ENCODE peak calls at places on chromosomes 7 and 10, in ten cellular contexts. A is Peyer's patch; X is CD4-positive, alpha-beta T cell; B is non-pigmented ciliary epithelial cell; G is LoVo; E is cardiac muscle cell; Q is fibroblast of lung; H is CD8-positive, alpha-beta memory T cell; J is A549; O is activated T-cell treated with anti-CD3 and anti-CD28 coated beads, Interleukin-2, amount 50 U/mL, for 72 hours. R is an unnamed sample.
A peak's percentile ranks its signal among the peaks of the same experiment; 100 is the strongest.

GRCh38 chr10:62577666-62578291 is 203.6 kb downstream of the ZNF365 start:
- DNase-seq in G (no peak), O (no peak), B (no peak), X (no peak), J (no peak), Q (peak; percentile 93), H (no peak), E (no peak), A (no peak), R (no peak)

GRCh38 chr7:152899004-152899403 is 139.5 kb downstream of the ACTR3B start:
- DNase-seq in A (no peak), E (no peak), J (no peak), O (no peak), B (no peak), Q (no peak), X (no peak), G (no peak), H (no peak), R (no peak)

GRCh38 chr10:5943536-5943935 is 33.8 kb downstream of the IL15RA start:
- DNase-seq in H (no peak), A (no peak), B (no peak), E (peak; percentile 62), X (no peak), O (no peak), G (no peak), Q (peak; percentile 68), J (no peak), R (no peak)

GRCh38 chr7:159112136-159113011 is 32.3 kb downstream of the VIPR2 start:
- DNase-seq in X (no peak), H (no peak), Q (no peak), J (no peak), O (no peak), B (no peak), G (no peak), E (no peak), A (no peak), R (no peak)

GRCh38 chr7:82247814-82248433 is 195.7 kb downstream of the CACNA2D1 start:
- DNase-seq in J (peak; percentile 38), O (no peak), A (no peak), B (no peak), E (peak; percentile 32), G (peak; percentile 14), H (no peak), Q (peak; percentile 6), X (no peak), R (no peak)

GRCh38 chr7:131157530-131158243 is 170.0 kb upstream of the MKLN1 start:
- DNase-seq in X (no peak), Q (peak; percentile 44), E (peak; percentile 86), B (no peak), J (peak; percentile 55), O (no peak), A (no peak), H (no peak), G (no peak), R (no peak)

GRCh38 chr10:71564221-71564820 is 155.3 kb downstream of the C10orf105 start:
- DNase-seq in H (no peak), G (no peak), X (no peak), J (no peak), A (no peak), E (no peak), O (no peak), Q (no peak), B (no peak), R (no peak)

GRCh38 chr7:141671705-141672496 is 30.1 kb downstream of the DENND11 start:
- DNase-seq in Q (no peak), X (no peak), A (no peak), O (no peak), H (no peak), J (no peak), B (no peak), G (no peak), E (no peak), R (no peak)

GRCh38 chr10:125084191-125085186 is 75.9 kb downstream of the CTBP2 start:
- DNase-seq in X (no peak), E (peak; percentile 89), A (no peak), G (no peak), H (no peak), J (peak; percentile 93), Q (peak; percentile 95), B (peak; percentile 83), O (no peak), R (no peak)

GRCh38 chr7:23863209-23863798 is 153.3 kb downstream of the STK31 start:
- DNase-seq in G (peak; percentile 55), Q (peak; percentile 33), J (peak; percentile 55), H (no peak), A (no peak), X (no peak), B (peak; percentile 26), E (peak; percentile 56), O (peak; percentile 2), R (no peak)

GRCh38 chr7:18425227-18425626 is 70.3 kb upstream of the HDAC9 start:
- DNase-seq in H (no peak), J (no peak), E (no peak), O (no peak), A (no peak), B (no peak), Q (no peak), G (no peak), X (no peak), R (no peak)

GRCh38 chr7:29588900-29589696 is 25.5 kb downstream of the PRR15 start:
- DNase-seq in X (no peak), Q (no peak), O (peak; percentile 35), B (no peak), A (no peak), J (peak; percentile 65), E (peak; percentile 61), H (no peak), G (peak; percentile 83), R (no peak)

GRCh38 chr10:45339896-45340295 is 24.5 kb upstream of the OR13A1 start:
- DNase-seq in H (no peak), G (no peak), A (no peak), E (no peak), J (no peak), X (no peak), O (no peak), Q (no peak), B (no peak), R (no peak)

GRCh38 chr10:5963071-5963470 is 14.3 kb downstream of the IL15RA start:
- DNase-seq in Q (no peak), O (no peak), B (no peak), J (no peak), H (no peak), G (no peak), X (no peak), E (no peak), A (no peak), R (no peak)

GRCh38 chr7:23938937-23939552 is 229.0 kb downstream of the STK31 start:
- DNase-seq in J (peak; percentile 53), Q (peak; percentile 20), E (peak; percentile 51), H (no peak), G (peak; percentile 57), O (peak; percentile 6), X (no peak), A (no peak), B (no peak), R (no peak)

GRCh38 chr7:155962191-155962967 is 150.1 kb upstream of the SHH start:
- DNase-seq in H (no peak), X (no peak), B (peak; percentile 74), E (peak; percentile 27), J (peak; percentile 52), G (peak; percentile 92), Q (peak; percentile 94), O (peak; percentile 64), A (no peak), R (no peak)

GRCh38 chr10:101054351-101054750 is 7.4 kb upstream of the KAZALD1 start:
- DNase-seq in B (no peak), O (no peak), G (no peak), Q (no peak), X (no peak), J (no peak), E (no peak), H (no peak), A (no peak), R (no peak)

GRCh38 chr7:139570119-139570518 is 46.6 kb downstream of the CLEC2L start:
- DNase-seq in Q (no peak), E (no peak), A (no peak), G (no peak), B (no peak), X (no peak), J (no peak), H (no peak), O (no peak), R (no peak)

GRCh38 chr10:43053825-43054224 is 23.0 kb upstream of the RET start:
- DNase-seq in J (no peak), E (no peak), G (no peak), B (no peak), Q (no peak), A (no peak), X (no peak), O (no peak), H (no peak), R (no peak)

GRCh38 chr7:41428330-41428729 is 274.6 kb downstream of the INHBA start:
- DNase-seq in A (no peak), X (no peak), H (no peak), G (no peak), B (no peak), Q (no peak), J (no peak), O (no peak), E (peak; percentile 38), R (no peak)

GRCh38 chr10:89566095-89566950 is 30.9 kb upstream of the SLC16A12 start:
- DNase-seq in H (no peak), X (no peak), G (no peak), Q (no peak), O (no peak), B (no peak), J (no peak), A (no peak), E (no peak), R (no peak)

GRCh38 chr10:86508217-86508616 is 13.4 kb downstream of the WAPL start:
- DNase-seq in G (no peak), E (no peak), X (no peak), A (no peak), O (no peak), H (no peak), J (no peak), B (no peak), Q (no peak), R (no peak)

GRCh38 chr7:102211590-102212550 is 74.8 kb upstream of the SH2B2 start:
- DNase-seq in J (no peak), E (no peak), A (no peak), X (no peak), G (no peak), H (no peak), Q (no peak), O (no peak), B (no peak), R (no peak)

GRCh38 chr7:155815332-155816191 is 3.3 kb upstream of the SHH start:
- DNase-seq in J (peak; percentile 63), H (peak; percentile 13), O (peak; percentile 83), B (no peak), G (peak; percentile 58), X (peak; percentile 9), A (no peak), E (peak; percentile 50), Q (peak; percentile 36), R (peak; percentile 28)

GRCh38 chr10:58028597-58029366 is 238.9 kb downstream of the IPMK start:
- DNase-seq in H (no peak), A (no peak), B (peak; percentile 43), Q (peak; percentile 88), J (peak; percentile 16), G (peak; percentile 8), O (no peak), E (peak; percentile 75), X (no peak), R (no peak)

GRCh38 chr7:17593854-17594419 is 295.5 kb downstream of the AHR start:
- DNase-seq in G (no peak), J (no peak), H (no peak), O (no peak), E (no peak), Q (no peak), A (no peak), B (no peak), X (no peak), R (no peak)

GRCh38 chr7:100163871-100164270 is 4.5 kb downstream of the GAL3ST4 start:
- DNase-seq in G (no peak), J (no peak), Q (no peak), B (no peak), E (no peak), X (no peak), O (no peak), H (no peak), A (no peak), R (no peak)

GRCh38 chr10:103470755-103471653 is 8.0 kb downstream of the CALHM3 start:
- DNase-seq in Q (no peak), H (peak; percentile 65), B (no peak), X (peak; percentile 52), A (peak; percentile 89), O (peak; percentile 73), E (peak; percentile 81), G (peak; percentile 28), J (no peak), R (peak; percentile 62)

R was measured in T-helper 9 cell.